ENCODE peak calls at places on chromosomes 1 and 21, in four cellular contexts. U is ovary, W is IMR-90, L is testis. S is an unnamed sample.

GRCh38 chr1:113940365-113941244 is 11.5 kb downstream of the HIPK1 start:
- DNase-seq in U (no peak), W (no peak), L (no peak), S (no peak)

GRCh38 chr21:42666023-42666747 is 12.8 kb downstream of the PDE9A start:
- DNase-seq in U (no peak), W (no peak), L (peak; percentile 71), S (peak; percentile 68)

GRCh38 chr1:42752284-42752683 is 12.2 kb upstream of the CLDN19 start:
- DNase-seq in U (no peak), W (no peak), L (no peak), S (no peak)

GRCh38 chr1:28178690-28179485 is 2.4 kb upstream of the PTAFR start:
- DNase-seq in U (no peak), W (no peak), L (no peak), S (no peak)

GRCh38 chr1:172990598-172991215 is 60.0 kb downstream of the TNFSF18 start:
- DNase-seq in U (no peak), W (peak; percentile 73), L (no peak), S (no peak)

GRCh38 chr1:8422439-8423133 is 104.7 kb downstream of the SLC45A1 start:
- DNase-seq in U (peak; percentile 62), W (peak; percentile 30), L (peak; percentile 62), S (peak; percentile 33)

GRCh38 chr1:86754265-86754974 is 50.0 kb downstream of the SH3GLB1 start:
- DNase-seq in U (no peak), W (no peak), L (no peak), S (no peak)

GRCh38 chr1:180863158-180863775 is 49.4 kb upstream of the KIAA1614 start:
- DNase-seq in U (no peak), W (peak; percentile 68), L (peak; percentile 44), S (peak; percentile 77)

GRCh38 chr21:43193651-43194302 is 25.0 kb downstream of the CRYAA start:
- DNase-seq in U (peak; percentile 45), W (peak; percentile 89), L (peak; percentile 16), S (no peak)

GRCh38 chr1:111894497-111894896 is 95.0 kb downstream of the KCND3 start:
- DNase-seq in U (no peak), W (no peak), L (no peak), S (no peak)

GRCh38 chr1:232650433-232650832 is 20.5 kb upstream of the SIPA1L2 start:
- DNase-seq in U (no peak), W (no peak), L (no peak), S (no peak)

GRCh38 chr1:27027575-27028250 is 15.1 kb upstream of the TENT5B start:
- DNase-seq in U (no peak), W (no peak), L (no peak), S (peak; percentile 68)

GRCh38 chr1:41728403-41729202 is 190.1 kb downstream of the HIVEP3 start:
- DNase-seq in U (no peak), W (no peak), L (peak; percentile 26), S (no peak)

GRCh38 chr1:151444791-151445177 is 14.5 kb downstream of the POGZ start:
- DNase-seq in U (no peak), W (no peak), L (no peak), S (no peak)

GRCh38 chr21:37195649-37196048 is 71.5 kb downstream of the VPS26C start:
- DNase-seq in U (no peak), W (no peak), L (no peak), S (no peak)

GRCh38 chr21:37196847-37197246 is 70.3 kb downstream of the VPS26C start:
- DNase-seq in U (no peak), W (no peak), L (no peak), S (no peak)

GRCh38 chr21:37195078-37195477 is 72.1 kb downstream of the VPS26C start:
- DNase-seq in U (no peak), W (no peak), L (no peak), S (no peak)

GRCh38 chr21:37193676-37194075 is 73.5 kb downstream of the VPS26C start:
- DNase-seq in U (no peak), W (no peak), L (no peak), S (no peak)

DNA sequence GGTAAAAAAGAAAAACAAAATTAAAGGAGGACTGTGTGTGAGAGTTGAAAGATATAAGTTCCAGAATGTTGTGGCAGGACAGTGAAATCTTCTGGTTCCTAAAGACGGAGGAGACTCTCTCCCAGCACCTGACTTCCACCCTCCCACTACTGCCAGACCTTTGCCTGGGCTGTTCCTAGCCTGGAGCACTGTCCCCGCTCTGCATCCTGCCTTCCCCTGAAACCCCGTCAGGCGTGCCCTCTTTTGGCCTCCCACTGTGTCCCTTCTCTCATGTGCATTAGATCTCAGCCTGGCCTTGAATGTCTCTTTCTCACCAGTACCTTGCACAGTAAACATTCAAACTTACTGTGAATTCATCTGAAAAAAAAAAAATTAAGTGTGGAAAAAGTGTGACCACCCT is 74.1 kb downstream of the VPS26C start:
- DNase-seq in U (no peak), W (no peak), L (no peak), S (no peak)
- TF ChIP-seq POLR2A in U (no peak), W (no peak), L (no peak), S (no peak)

DNA sequence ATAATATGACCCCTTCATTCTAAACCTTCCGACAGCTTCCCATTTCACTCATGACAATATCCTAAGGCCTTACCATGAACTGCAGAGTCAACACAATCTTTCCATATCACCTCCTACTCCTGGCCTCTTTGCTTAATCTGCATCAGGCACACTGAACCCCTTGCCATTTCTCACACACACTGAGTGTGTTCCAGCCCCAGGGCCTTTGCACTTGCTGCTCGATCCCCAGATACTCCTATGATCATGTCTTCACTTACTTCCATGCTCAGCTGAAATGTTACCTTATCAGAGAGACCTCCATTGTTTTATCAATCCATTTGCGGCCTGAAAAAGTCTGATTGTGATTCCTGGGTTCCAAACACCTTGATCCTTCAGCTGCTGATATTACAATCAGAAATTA is 47.0 kb downstream of the ETS2 start:
- DNase-seq in U (no peak), W (no peak), L (no peak), S (no peak)
- TF ChIP-seq POLR2A in U (no peak), W (no peak), L (no peak), S (no peak)

DNA sequence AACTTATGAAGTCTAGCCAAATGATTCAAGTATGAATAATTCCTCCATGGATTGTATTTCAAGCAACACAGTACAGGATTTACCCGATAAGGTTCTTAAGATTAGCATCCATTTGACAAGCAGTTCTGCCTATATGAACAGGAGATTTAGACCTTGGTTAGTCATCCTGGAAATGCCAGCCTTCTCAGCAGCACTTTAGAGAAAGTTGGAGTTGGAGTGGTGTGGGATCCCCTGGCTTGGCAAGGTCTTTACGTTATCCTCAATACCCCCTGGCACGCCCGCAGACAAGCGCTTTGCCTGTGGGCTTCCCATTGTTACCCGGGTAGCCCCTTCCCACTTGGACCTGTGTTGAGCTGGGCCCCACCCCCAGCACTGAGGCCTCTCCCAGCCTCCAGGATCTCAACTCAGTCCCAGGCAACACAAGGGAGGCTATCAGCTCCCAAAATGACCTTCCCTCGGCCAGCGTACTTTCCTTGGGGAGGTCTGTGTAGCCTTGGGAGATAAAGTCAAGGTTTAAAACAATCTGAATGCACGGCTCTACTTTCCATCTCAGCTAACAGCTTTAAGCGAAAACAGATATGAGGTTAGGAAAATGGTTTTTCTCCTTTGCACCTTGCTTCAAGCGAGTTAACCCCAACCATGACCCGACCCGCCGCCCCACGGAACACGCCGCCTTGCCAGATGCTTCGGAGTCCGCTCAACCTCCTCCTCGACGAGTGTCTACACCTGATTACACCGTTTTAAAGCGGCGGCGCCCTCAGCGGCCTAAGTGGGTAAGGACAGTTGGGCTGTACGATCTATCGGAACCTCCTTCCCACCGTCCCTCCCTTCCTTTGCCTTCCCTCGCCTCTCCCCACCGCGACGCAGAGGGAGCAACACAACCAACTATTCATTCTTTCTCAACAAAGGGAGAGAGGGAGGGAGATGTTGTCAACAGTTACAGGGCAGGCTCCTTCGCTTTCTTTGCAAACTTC is 1.2 kb downstream of the BCAR3 start:
- DNase-seq in U (peak; percentile 90), W (peak; percentile 91), L (peak; percentile 94), S (peak; percentile 74)
- TF ChIP-seq POLR2A in U (peak; percentile 38), W (no peak), L (no peak), S (no peak)

DNA sequence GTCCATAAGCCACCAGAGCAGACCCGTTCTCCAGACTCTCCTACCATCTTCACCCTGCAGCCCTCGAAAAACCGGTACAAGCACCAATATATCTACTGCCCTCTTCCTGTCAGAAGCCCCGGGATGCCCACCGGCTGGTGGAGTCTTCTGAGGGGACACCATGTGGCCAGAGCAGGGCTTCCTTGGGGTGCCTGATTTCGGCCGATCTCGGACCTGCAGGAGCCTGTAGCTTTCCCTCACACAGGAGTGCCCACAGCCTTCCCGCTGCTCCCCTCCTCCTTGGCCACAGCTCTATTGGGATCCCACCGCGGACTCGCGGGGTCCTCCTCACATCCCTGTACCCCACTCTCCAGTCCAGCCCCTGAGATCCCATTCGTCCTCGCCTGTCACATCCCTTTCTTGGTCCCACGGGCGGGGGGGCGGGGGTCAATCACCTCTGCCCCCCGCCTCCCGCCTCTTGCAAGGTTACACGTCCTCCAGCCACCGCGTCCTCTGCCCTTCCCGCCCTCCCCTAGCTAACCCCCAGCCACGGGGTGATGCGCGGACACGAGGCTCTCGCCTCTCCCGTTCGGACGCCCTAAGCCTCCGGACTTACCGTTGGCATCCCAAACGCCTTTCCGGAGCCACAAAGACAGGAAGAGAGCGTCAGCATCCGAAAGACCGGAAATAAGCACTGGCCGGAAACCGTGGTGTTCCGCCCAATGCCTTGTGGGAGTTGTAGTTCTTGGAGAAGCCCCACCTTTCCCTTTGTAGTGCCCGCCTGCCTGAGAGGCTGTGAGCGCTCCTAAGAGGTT is at the start of gene SSR2:
- DNase-seq in U (peak; percentile 84), W (peak; percentile 92), L (peak; percentile 95), S (peak; percentile 92)
- TF ChIP-seq POLR2A in U (peak; percentile 59), W (peak; percentile 87), L (no peak), S (peak; percentile 54)

DNA sequence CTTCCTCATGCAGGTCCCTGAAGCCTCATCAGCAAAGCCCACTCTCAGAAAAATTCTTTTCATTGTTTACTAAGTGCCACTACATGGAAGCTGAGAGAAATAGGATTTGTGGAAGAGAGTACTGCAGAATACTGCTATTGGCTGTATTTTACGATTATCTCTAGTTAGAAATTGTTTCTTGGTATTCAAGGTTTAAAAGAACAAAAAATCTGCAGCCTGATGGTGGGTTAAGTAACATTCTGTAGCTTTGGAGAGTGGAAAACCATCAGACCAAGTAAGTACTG is 27.3 kb downstream of the PTTG1IP start:
- DNase-seq in U (no peak), W (no peak), L (no peak), S (no peak)
- TF ChIP-seq POLR2A in U (no peak), W (no peak), L (no peak), S (peak; percentile 5)

GRCh38 chr1:64843675-64844074 is 98.8 kb downstream of the RAVER2 start:
- DNase-seq in U (no peak), W (no peak), L (no peak), S (no peak)

GRCh38 chr1:64846573-64847430 is 101.9 kb downstream of the RAVER2 start:
- DNase-seq in U (no peak), W (no peak), L (no peak), S (no peak)

GRCh38 chr1:64845831-64846425 is 101.1 kb downstream of the RAVER2 start:
- DNase-seq in U (no peak), W (no peak), L (no peak), S (no peak)

GRCh38 chr1:64844175-64844574 is 99.3 kb downstream of the RAVER2 start:
- DNase-seq in U (no peak), W (no peak), L (no peak), S (no peak)

GRCh38 chr1:64844609-64845008 is 99.7 kb downstream of the RAVER2 start:
- DNase-seq in U (no peak), W (no peak), L (no peak), S (no peak)
- TF ChIP-seq POLR2A in U (no peak), W (no peak), L (no peak), S (no peak)